ENCODE peak calls at places on chromosome 12, in seven cellular contexts. One of them, this sample, is unnamed.
A peak's percentile ranks its signal among the peaks of the same experiment; 100 is the strongest.

GRCh38 chr12:9509464-9510166 is 98.1 kb downstream of the KLRB1 start:
- DNase-seq in T-helper 1 cell: no peak
- DNase-seq in HT-29: peak; percentile 3
- DNase-seq in anterior cingulate cortex: no peak
- DNase-seq in Caki2: no peak
- DNase-seq in stimulated activated CD8-positive, alpha-beta memory T cell treated with anti-CD3 and anti-CD28 coated beads, Interleukin-15, amount 100 ng/mL, for 1 hour: no peak
- DNase-seq in H4: peak; percentile 34
- DNase-seq in this sample: no peak

GRCh38 chr12:55692631-55693322 is 14.9 kb downstream of the ITGA7 start:
- DNase-seq in T-helper 1 cell: no peak
- DNase-seq in anterior cingulate cortex: no peak
- DNase-seq in Caki2: no peak
- DNase-seq in stimulated activated CD8-positive, alpha-beta memory T cell treated with anti-CD3 and anti-CD28 coated beads, Interleukin-15, amount 100 ng/mL, for 1 hour: no peak
- DNase-seq in HT-29: no peak
- DNase-seq in H4: no peak
- DNase-seq in this sample: no peak

GRCh38 chr12:80632835-80633234 is 74.6 kb upstream of the MYF6 start:
- DNase-seq in H4: peak; percentile 20
- DNase-seq in HT-29: peak; percentile 39
- DNase-seq in Caki2: peak; percentile 34
- DNase-seq in stimulated activated CD8-positive, alpha-beta memory T cell treated with anti-CD3 and anti-CD28 coated beads, Interleukin-15, amount 100 ng/mL, for 1 hour: no peak
- DNase-seq in anterior cingulate cortex: no peak
- DNase-seq in T-helper 1 cell: no peak
- DNase-seq in this sample: no peak

GRCh38 chr12:57725851-57726150 is 12.7 kb downstream of the AGAP2 start:
- DNase-seq in anterior cingulate cortex: no peak
- DNase-seq in T-helper 1 cell: no peak
- DNase-seq in H4: no peak
- DNase-seq in Caki2: no peak
- DNase-seq in HT-29: no peak
- DNase-seq in stimulated activated CD8-positive, alpha-beta memory T cell treated with anti-CD3 and anti-CD28 coated beads, Interleukin-15, amount 100 ng/mL, for 1 hour: no peak
- DNase-seq in this sample: peak; percentile 47

GRCh38 chr12:14833952-14834351 is 9.4 kb downstream of the ART4 start:
- DNase-seq in stimulated activated CD8-positive, alpha-beta memory T cell treated with anti-CD3 and anti-CD28 coated beads, Interleukin-15, amount 100 ng/mL, for 1 hour: no peak
- DNase-seq in HT-29: no peak
- DNase-seq in H4: peak; percentile 18
- DNase-seq in anterior cingulate cortex: no peak
- DNase-seq in Caki2: peak; percentile 31
- DNase-seq in T-helper 1 cell: no peak
- DNase-seq in this sample: no peak

GRCh38 chr12:64625243-64626077 is 15.2 kb downstream of the RASSF3 start:
- DNase-seq in anterior cingulate cortex: peak; percentile 22
- DNase-seq in T-helper 1 cell: no peak
- DNase-seq in Caki2: peak; percentile 99
- DNase-seq in stimulated activated CD8-positive, alpha-beta memory T cell treated with anti-CD3 and anti-CD28 coated beads, Interleukin-15, amount 100 ng/mL, for 1 hour: no peak
- DNase-seq in H4: peak; percentile 74
- DNase-seq in HT-29: peak; percentile 87
- DNase-seq in this sample: peak; percentile 64

GRCh38 chr12:31325524-31325875 is 450 bp downstream of the SINHCAF start:
- DNase-seq in T-helper 1 cell: no peak
- DNase-seq in stimulated activated CD8-positive, alpha-beta memory T cell treated with anti-CD3 and anti-CD28 coated beads, Interleukin-15, amount 100 ng/mL, for 1 hour: no peak
- DNase-seq in anterior cingulate cortex: no peak
- DNase-seq in Caki2: no peak
- DNase-seq in HT-29: no peak
- DNase-seq in H4: no peak
- DNase-seq in this sample: no peak

GRCh38 chr12:97017213-97017612 is 110.2 kb downstream of the NEDD1 start:
- DNase-seq in HT-29: no peak
- DNase-seq in stimulated activated CD8-positive, alpha-beta memory T cell treated with anti-CD3 and anti-CD28 coated beads, Interleukin-15, amount 100 ng/mL, for 1 hour: no peak
- DNase-seq in Caki2: no peak
- DNase-seq in H4: no peak
- DNase-seq in anterior cingulate cortex: no peak
- DNase-seq in T-helper 1 cell: no peak
- DNase-seq in this sample: no peak

GRCh38 chr12:87667378-87667777 is 361.8 kb downstream of the C12orf50 start:
- DNase-seq in H4: peak; percentile 31
- DNase-seq in anterior cingulate cortex: no peak
- DNase-seq in Caki2: peak; percentile 50
- DNase-seq in T-helper 1 cell: no peak
- DNase-seq in HT-29: peak; percentile 55
- DNase-seq in stimulated activated CD8-positive, alpha-beta memory T cell treated with anti-CD3 and anti-CD28 coated beads, Interleukin-15, amount 100 ng/mL, for 1 hour: no peak
- DNase-seq in this sample: no peak

GRCh38 chr12:49037111-49037946 is 18.8 kb upstream of the PRKAG1 start:
- DNase-seq in H4: no peak
- DNase-seq in T-helper 1 cell: no peak
- DNase-seq in Caki2: no peak
- DNase-seq in stimulated activated CD8-positive, alpha-beta memory T cell treated with anti-CD3 and anti-CD28 coated beads, Interleukin-15, amount 100 ng/mL, for 1 hour: no peak
- DNase-seq in anterior cingulate cortex: no peak
- DNase-seq in HT-29: no peak
- DNase-seq in this sample: no peak

GRCh38 chr12:19946549-19946948 is 421.8 kb upstream of the PDE3A start:
- DNase-seq in anterior cingulate cortex: no peak
- DNase-seq in stimulated activated CD8-positive, alpha-beta memory T cell treated with anti-CD3 and anti-CD28 coated beads, Interleukin-15, amount 100 ng/mL, for 1 hour: no peak
- DNase-seq in H4: peak; percentile 77
- DNase-seq in HT-29: no peak
- DNase-seq in T-helper 1 cell: no peak
- DNase-seq in Caki2: peak; percentile 79
- DNase-seq in this sample: no peak

GRCh38 chr12:7460375-7461259 is 16.7 kb upstream of the CD163L1 start:
- DNase-seq in anterior cingulate cortex: peak; percentile 9
- DNase-seq in HT-29: peak; percentile 67
- DNase-seq in stimulated activated CD8-positive, alpha-beta memory T cell treated with anti-CD3 and anti-CD28 coated beads, Interleukin-15, amount 100 ng/mL, for 1 hour: peak; percentile 32
- DNase-seq in H4: peak; percentile 55
- DNase-seq in Caki2: peak; percentile 36
- DNase-seq in T-helper 1 cell: peak; percentile 43
- DNase-seq in this sample: peak; percentile 81

GRCh38 chr12:642633-643477 is 20.4 kb downstream of the NINJ2 start:
- DNase-seq in HT-29: peak; percentile 76
- DNase-seq in H4: no peak
- DNase-seq in anterior cingulate cortex: peak; percentile 32
- DNase-seq in T-helper 1 cell: peak; percentile 67
- DNase-seq in Caki2: no peak
- DNase-seq in stimulated activated CD8-positive, alpha-beta memory T cell treated with anti-CD3 and anti-CD28 coated beads, Interleukin-15, amount 100 ng/mL, for 1 hour: peak; percentile 41
- DNase-seq in this sample: peak; percentile 87

This sample was measured in activated CD8-positive, alpha-beta memory T cell treated with anti-CD3 and anti-CD28 coated beads for 24 hours.